ENCODE peak calls at places on chromosomes 5 and 9, in seven cellular contexts. U is fibroblast of lung; G is GM12891; I is left ventricle myocardium superior; X is stimulated activated CD4-positive, alpha-beta T cell treated with anti-CD3 and anti-CD28 coated beads, TNF-alpha, amount 100 ng/mL, for 48 hours; Q is MCF 10A; J is activated naive CD4-positive, alpha-beta T cell treated with Interleukin-2 at 50 U/mL for 16 hours. Z is an unnamed sample.

GRCh38 chr5:122656107-122656506 is 118.8 kb upstream of the SNX2 start:
- DNase-seq in J (no peak), U (peak), I (no peak), G (no peak), Q (peak), X (no peak), Z (no peak)

GRCh38 chr9:129242971-129243561 is 65.0 kb upstream of the IER5L start:
- DNase-seq in I (peak), U (peak), Q (no peak), X (no peak), G (no peak), J (no peak), Z (peak)

GRCh38 chr9:88173378-88173999 is 35.2 kb upstream of the SPATA31C2 start:
- DNase-seq in Q (peak), G (no peak), J (peak), U (peak), I (peak), X (peak), Z (peak)

GRCh38 chr5:15821506-15821905 is 321.5 kb downstream of the FBXL7 start:
- DNase-seq in X (no peak), G (no peak), U (peak), J (no peak), Q (no peak), I (no peak), Z (no peak)

GRCh38 chr5:151348789-151349188 is 1.4 kb upstream of the SLC36A2 start:
- DNase-seq in Q (no peak), U (no peak), X (no peak), G (no peak), I (no peak), J (no peak), Z (no peak)

GRCh38 chr5:42772265-42772993 is 15.8 kb downstream of the CCDC152 start:
- DNase-seq in Q (peak), G (no peak), J (no peak), U (no peak), I (no peak), X (no peak), Z (peak)

GRCh38 chr5:172903790-172904189 is 55.4 kb upstream of the RPL26L1 start:
- DNase-seq in Q (peak), I (no peak), X (no peak), G (no peak), U (peak), J (no peak), Z (peak)

GRCh38 chr5:60018091-60018490 is 124.6 kb upstream of the PDE4D start:
- DNase-seq in Q (no peak), J (no peak), I (no peak), G (no peak), U (no peak), X (no peak), Z (no peak)

GRCh38 chr5:140700177-140701144 is at the start of gene ZMAT2:
- DNase-seq in Q (peak), I (peak), G (peak), X (peak), U (peak), J (peak), Z (peak)

GRCh38 chr9:117616436-117616835 is 87.8 kb upstream of the TLR4 start:
- DNase-seq in X (no peak), J (no peak), I (no peak), U (no peak), Q (no peak), G (no peak), Z (no peak)

GRCh38 chr9:6944093-6944551 is 186.3 kb downstream of the KDM4C start:
- DNase-seq in J (no peak), I (no peak), U (peak), G (no peak), X (no peak), Q (peak), Z (no peak)

GRCh38 chr5:14032944-14033343 is 88.5 kb upstream of the DNAH5 start:
- DNase-seq in J (no peak), Q (peak), G (no peak), I (no peak), U (no peak), X (no peak), Z (no peak)

Z was measured in left cardiac atrium.